ENCODE peak calls at places on chromosomes 12 and 14, in nine cellular contexts. U is HCT116, D is left lung, X is K562, H is pancreas, Y is right lobe of liver, P is right cardiac atrium, W is aorta, K is lower lobe of right lung. R is an unnamed sample.

GRCh38 chr14:79080040-79080439 is 909.9 kb downstream of the NRXN3 start:
- ATAC-seq in U (no peak), D (peak), X (no peak), H (no peak), Y (no peak), P (no peak), W (no peak), K (peak), R (no peak)

GRCh38 chr12:107355612-107356011 is 262.3 kb upstream of the CRY1 start:
- ATAC-seq in U (no peak), D (no peak), X (no peak), H (no peak), Y (no peak), P (no peak), W (no peak), K (no peak), R (no peak)

GRCh38 chr12:83015390-83016225 is 328.9 kb downstream of the TMTC2 start:
- ATAC-seq in U (peak), D (peak), X (peak), H (peak), Y (no peak), P (peak), W (no peak), K (peak), R (no peak)

GRCh38 chr14:61174395-61175386 is 106.4 kb downstream of the TMEM30B start:
- ATAC-seq in U (no peak), D (no peak), X (no peak), H (no peak), Y (no peak), P (no peak), W (no peak), K (no peak), R (no peak)

GRCh38 chr14:20499108-20499507 is 6.2 kb upstream of the RNASE10 start:
- ATAC-seq in U (peak), D (no peak), X (peak), H (no peak), Y (no peak), P (no peak), W (no peak), K (no peak), R (no peak)

GRCh38 chr14:88379706-88380343 is 5.6 kb upstream of the SPATA7 start:
- ATAC-seq in U (peak), D (no peak), X (no peak), H (no peak), Y (no peak), P (no peak), W (no peak), K (no peak), R (no peak)

GRCh38 chr12:104576980-104577925 is 120.5 kb downstream of the CHST11 start:
- ATAC-seq in U (no peak), D (peak), X (peak), H (no peak), Y (no peak), P (peak), W (no peak), K (no peak), R (no peak)

GRCh38 chr12:780750-781379 is 28.5 kb downstream of the WNK1 start:
- ATAC-seq in U (no peak), D (peak), X (peak), H (no peak), Y (no peak), P (no peak), W (no peak), K (no peak), R (no peak)

GRCh38 chr14:105019861-105020814 is 745 bp downstream of the CDCA4 start:
- ATAC-seq in U (peak), D (peak), X (peak), H (no peak), Y (no peak), P (peak), W (peak), K (peak), R (peak)

GRCh38 chr14:77037886-77038511 is 9.5 kb upstream of the IRF2BPL start:
- ATAC-seq in U (no peak), D (no peak), X (no peak), H (no peak), Y (no peak), P (no peak), W (no peak), K (no peak), R (no peak)

GRCh38 chr14:99321236-99321925 is 49.4 kb upstream of the BCL11B start:
- ATAC-seq in U (no peak), D (no peak), X (no peak), H (no peak), Y (no peak), P (no peak), W (no peak), K (no peak), R (no peak)

GRCh38 chr12:71947645-71948105 is 9.0 kb downstream of the TPH2 start:
- ATAC-seq in U (no peak), D (peak), X (no peak), H (peak), Y (peak), P (no peak), W (no peak), K (peak), R (peak)

GRCh38 chr14:104085032-104085888 is at the start of gene ASPG:
- ATAC-seq in U (peak), D (peak), X (peak), H (no peak), Y (peak), P (peak), W (peak), K (peak), R (peak)

GRCh38 chr12:110687770-110688169 is 1.1 kb downstream of the HVCN1 start:
- ATAC-seq in U (no peak), D (no peak), X (peak), H (no peak), Y (no peak), P (no peak), W (no peak), K (peak), R (no peak)

GRCh38 chr14:63249112-63249511 is 44.9 kb downstream of the RHOJ start:
- ATAC-seq in U (no peak), D (no peak), X (no peak), H (no peak), Y (no peak), P (peak), W (peak), K (peak), R (no peak)

GRCh38 chr12:54163147-54163546 is 25.6 kb downstream of the SMUG1 start:
- ATAC-seq in U (no peak), D (no peak), X (no peak), H (no peak), Y (no peak), P (no peak), W (no peak), K (no peak), R (no peak)

GRCh38 chr12:39173689-39174088 is 268.3 kb upstream of the CPNE8 start:
- ATAC-seq in U (no peak), D (no peak), X (no peak), H (no peak), Y (no peak), P (no peak), W (no peak), K (no peak), R (no peak)

GRCh38 chr14:92716131-92716530 is 32.3 kb downstream of the LGMN start:
- ATAC-seq in U (no peak), D (no peak), X (no peak), H (no peak), Y (no peak), P (no peak), W (no peak), K (no peak), R (no peak)

GRCh38 chr14:24430682-24431568 is 1.2 kb downstream of the KHNYN start:
- ATAC-seq in U (no peak), D (peak), X (peak), H (no peak), Y (no peak), P (peak), W (peak), K (peak), R (no peak)

DNA sequence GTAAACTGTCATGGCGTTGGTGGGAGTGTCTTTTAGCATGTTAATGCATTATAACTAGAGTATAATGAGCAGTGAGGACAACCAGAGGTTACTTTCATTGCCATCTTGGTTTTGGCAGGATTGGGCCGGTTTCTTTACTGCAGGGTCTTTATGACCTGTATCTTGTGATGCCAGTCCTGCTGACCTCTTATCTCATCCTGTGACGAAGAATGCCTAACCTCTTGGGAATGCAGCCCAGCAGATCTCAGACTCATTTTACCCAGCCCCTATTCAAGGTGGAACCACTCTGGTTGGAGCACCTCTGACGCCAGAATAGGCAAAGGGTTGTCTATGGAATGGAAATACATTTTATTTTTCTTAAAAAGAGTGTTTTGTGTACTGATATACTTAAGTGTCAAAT is 113.9 kb downstream of the OTOGL start:
- ATAC-seq in U (no peak), D (no peak), X (no peak), H (no peak), Y (no peak), P (no peak), W (no peak), K (no peak), R (no peak)
- H3K27ac ChIP-seq in U (no peak), D (no peak), X (no peak), H (no peak), Y (no peak), P (no peak), W (no peak), K (no peak), R (no peak)

DNA sequence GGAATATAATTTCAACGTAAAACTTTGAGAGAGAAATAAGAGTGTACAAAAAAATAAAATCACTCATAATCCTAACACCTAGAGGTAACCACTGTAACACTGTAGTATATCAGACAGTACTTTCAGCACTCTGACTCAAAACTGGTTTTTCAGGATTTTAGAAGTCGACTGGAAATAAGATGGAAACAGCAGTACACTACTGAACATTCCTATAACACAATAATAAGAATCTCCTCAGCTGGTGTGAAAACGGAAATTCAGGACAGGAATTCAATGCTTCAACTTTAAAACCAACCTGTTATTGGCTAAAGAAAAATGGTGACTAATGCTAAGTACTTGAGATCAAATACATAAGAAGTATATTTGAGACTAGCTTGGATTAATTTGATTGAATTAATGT is 12.3 kb upstream of the PITPNM2 start:
- ATAC-seq in U (no peak), D (peak), X (no peak), H (no peak), Y (no peak), P (no peak), W (no peak), K (peak), R (no peak)
- H3K27ac ChIP-seq in U (no peak), D (no peak), X (no peak), H (peak), Y (no peak), P (no peak), W (no peak), K (no peak), R (no peak)

GRCh38 chr12:19802915-19803314 is 363.6 kb downstream of the AEBP2 start:
- ATAC-seq in U (no peak), D (no peak), X (no peak), H (no peak), Y (no peak), P (no peak), W (no peak), K (no peak), R (no peak)

GRCh38 chr12:19800884-19801283 is 361.6 kb downstream of the AEBP2 start:
- ATAC-seq in U (no peak), D (peak), X (no peak), H (no peak), Y (no peak), P (peak), W (peak), K (no peak), R (no peak)

GRCh38 chr12:19799886-19800602 is 360.8 kb downstream of the AEBP2 start:
- ATAC-seq in U (no peak), D (peak), X (no peak), H (no peak), Y (no peak), P (peak), W (no peak), K (peak), R (no peak)

GRCh38 chr12:19799216-19799615 is 359.9 kb downstream of the AEBP2 start:
- ATAC-seq in U (no peak), D (no peak), X (no peak), H (no peak), Y (no peak), P (no peak), W (no peak), K (no peak), R (no peak)

GRCh38 chr12:19801941-19802340 is 362.6 kb downstream of the AEBP2 start:
- ATAC-seq in U (no peak), D (no peak), X (no peak), H (no peak), Y (no peak), P (no peak), W (no peak), K (no peak), R (no peak)
- H3K27ac ChIP-seq in U (no peak), D (no peak), X (no peak), H (no peak), Y (no peak), P (no peak), W (peak), K (no peak), R (no peak)

GRCh38 chr14:80275208-80275850 is 64.0 kb upstream of the DIO2 start:
- ATAC-seq in U (no peak), D (no peak), X (no peak), H (no peak), Y (no peak), P (no peak), W (no peak), K (no peak), R (no peak)
- H3K27ac ChIP-seq in U (no peak), D (no peak), X (no peak), H (no peak), Y (no peak), P (no peak), W (no peak), K (no peak), R (no peak)

DNA sequence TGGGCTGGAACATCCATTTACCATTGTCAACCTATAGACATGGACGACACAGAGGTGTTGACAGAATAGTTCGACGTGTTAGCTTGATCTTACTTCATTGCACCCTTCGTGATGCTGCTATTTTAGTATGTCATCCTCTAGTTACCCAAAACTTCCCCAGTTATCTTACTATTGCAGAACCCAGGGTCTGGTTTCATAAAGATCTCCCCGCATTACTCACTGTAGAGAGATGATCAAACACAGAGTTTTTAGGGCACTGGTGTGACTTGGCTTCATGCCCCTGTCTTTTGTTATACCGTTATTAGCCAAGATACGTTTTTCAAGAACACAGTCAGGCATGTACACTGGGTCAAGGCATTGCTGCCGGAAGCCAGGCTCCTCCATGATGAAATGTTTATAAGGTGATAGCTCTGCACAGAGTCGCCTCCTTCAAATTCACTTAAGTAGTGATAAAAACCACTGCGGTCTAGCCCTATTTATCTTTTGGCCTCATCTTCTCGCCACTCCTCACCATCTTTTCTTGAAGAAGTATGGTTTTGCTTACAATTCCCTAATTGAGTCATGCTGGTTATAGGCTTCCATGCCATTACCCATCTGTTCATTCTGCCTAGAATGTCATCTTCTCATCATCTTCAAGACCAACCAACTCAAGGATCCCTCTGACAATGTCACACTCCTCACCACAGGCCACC is 1127.9 kb downstream of the VRK1 start:
- ATAC-seq in U (no peak), D (no peak), X (no peak), H (no peak), Y (no peak), P (no peak), W (no peak), K (no peak), R (no peak)
- H3K27ac ChIP-seq in U (no peak), D (no peak), X (no peak), H (no peak), Y (no peak), P (no peak), W (no peak), K (no peak), R (no peak)

DNA sequence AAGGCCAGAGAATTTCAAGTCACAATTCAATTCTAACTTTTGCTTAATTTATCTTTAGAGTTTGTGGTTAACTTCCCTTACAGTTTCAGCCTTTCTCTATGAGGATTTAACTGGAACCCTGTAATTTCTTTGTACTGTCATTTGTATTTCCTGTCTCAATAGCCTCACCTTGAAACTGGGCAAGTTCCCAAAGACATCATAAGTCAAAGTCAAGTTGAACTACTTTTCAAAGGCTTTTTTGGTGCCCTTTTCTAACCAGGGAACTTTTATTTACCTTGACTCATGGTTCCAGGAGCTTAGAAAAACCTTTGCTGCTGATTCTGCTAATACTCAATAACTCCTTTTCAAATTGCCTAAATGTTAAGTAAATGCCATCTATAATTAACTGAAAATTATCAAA is 200.8 kb upstream of the KRR1 start:
- ATAC-seq in U (peak), D (peak), X (no peak), H (peak), Y (peak), P (no peak), W (no peak), K (no peak), R (no peak)
- H3K27ac ChIP-seq in U (peak), D (no peak), X (no peak), H (peak), Y (no peak), P (no peak), W (no peak), K (no peak), R (no peak)

GRCh38 chr12:93780115-93780641 is 103.0 kb downstream of the CRADD start:
- ATAC-seq in U (no peak), D (no peak), X (no peak), H (no peak), Y (no peak), P (no peak), W (no peak), K (no peak), R (no peak)
- H3K27ac ChIP-seq in U (no peak), D (no peak), X (no peak), H (no peak), Y (no peak), P (no peak), W (no peak), K (no peak), R (peak)

GRCh38 chr12:48157016-48157888 is at the start of gene ASB8:
- ATAC-seq in U (peak), D (peak), X (peak), H (peak), Y (peak), P (peak), W (peak), K (peak), R (peak)

GRCh38 chr12:48156648-48157015 is 683 bp downstream of the ASB8 start:
- ATAC-seq in U (no peak), D (no peak), X (no peak), H (no peak), Y (no peak), P (no peak), W (no peak), K (no peak), R (no peak)

GRCh38 chr12:48160807-48161206 is 3.5 kb upstream of the ASB8 start:
- ATAC-seq in U (no peak), D (no peak), X (no peak), H (no peak), Y (no peak), P (no peak), W (no peak), K (no peak), R (no peak)

GRCh38 chr12:48159976-48160525 is 2.7 kb upstream of the ASB8 start:
- ATAC-seq in U (no peak), D (no peak), X (no peak), H (no peak), Y (no peak), P (no peak), W (no peak), K (no peak), R (no peak)

DNA sequence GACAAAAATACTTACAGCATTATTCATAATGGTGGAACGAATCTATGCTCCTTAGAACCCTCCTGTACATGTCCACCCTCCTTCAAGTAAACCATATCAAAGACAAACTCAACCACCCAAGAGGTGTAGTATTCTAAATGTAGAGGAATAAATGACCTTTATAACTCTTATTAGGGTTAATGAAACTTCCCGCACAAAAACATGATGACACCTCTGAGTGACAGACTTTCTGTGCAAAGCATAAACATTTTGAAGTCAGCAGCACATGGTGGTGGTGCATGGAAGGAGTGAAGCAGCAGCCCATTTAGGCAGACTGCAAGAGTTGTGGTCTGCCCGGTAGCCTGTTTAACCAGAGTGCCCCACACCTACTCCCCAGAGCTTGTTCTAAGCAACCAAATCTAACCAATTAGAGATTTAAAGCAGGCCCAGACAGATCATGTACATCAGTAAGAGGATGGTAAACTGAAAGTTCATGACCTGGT is 615 bp upstream of the ASB8 start:
- ATAC-seq in U (peak), D (no peak), X (no peak), H (no peak), Y (no peak), P (no peak), W (no peak), K (no peak), R (no peak)
- H3K27ac ChIP-seq in U (peak), D (peak), X (peak), H (peak), Y (peak), P (peak), W (peak), K (peak), R (peak)

DNA sequence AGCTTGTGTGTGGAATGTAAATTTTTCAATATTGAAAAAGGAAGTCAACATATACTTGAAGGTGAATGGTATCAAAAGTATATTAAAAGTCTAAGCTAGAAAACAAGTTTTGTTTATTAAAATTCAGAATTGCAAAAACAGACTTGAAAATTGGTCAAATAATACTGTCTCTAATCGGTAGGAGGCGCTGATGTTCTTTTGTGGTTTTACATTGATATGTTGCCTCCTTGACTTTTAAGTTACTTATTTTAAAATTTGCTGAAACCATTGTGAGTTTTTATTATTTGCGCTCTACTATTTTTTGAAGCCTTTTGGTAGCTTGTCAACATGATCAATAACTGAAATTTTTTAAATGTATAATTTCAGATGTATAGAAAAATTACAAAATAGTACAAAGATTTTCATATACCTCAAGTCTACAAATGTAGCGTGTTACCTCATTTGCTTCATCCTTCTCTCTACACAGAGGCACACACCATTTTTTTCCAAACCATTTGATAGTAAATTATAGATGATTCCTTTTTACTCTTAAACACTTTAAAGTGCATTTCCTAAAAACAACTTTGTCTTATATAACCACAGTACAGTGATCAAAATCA is 6.9 kb downstream of the RTRAF start:
- ATAC-seq in U (no peak), D (peak), X (no peak), H (no peak), Y (no peak), P (no peak), W (no peak), K (no peak), R (no peak)
- H3K27ac ChIP-seq in U (no peak), D (no peak), X (no peak), H (no peak), Y (no peak), P (no peak), W (no peak), K (no peak), R (no peak)

GRCh38 chr12:49664167-49664566 is 40.8 kb downstream of the PRPF40B start:
- ATAC-seq in U (no peak), D (no peak), X (no peak), H (no peak), Y (no peak), P (no peak), W (no peak), K (no peak), R (no peak)
- H3K27ac ChIP-seq in U (no peak), D (peak), X (peak), H (no peak), Y (no peak), P (peak), W (no peak), K (peak), R (peak)

R was measured in gastroesophageal sphincter.